ENCODE peak calls at places on chromosomes 11 and 22, in five cellular contexts. B is IMR-90, V is esophagus squamous epithelium, J is MM.1S, C is heart left ventricle. G is an unnamed sample.
A peak's percentile ranks its signal among the peaks of the same experiment; 100 is the strongest.

GRCh38 chr22:40855104-40855959 is 1.1 kb downstream of the ST13 start:
- DNase-seq in B (no peak), C (no peak), V (no peak), J (no peak), G (peak; percentile 7)

GRCh38 chr22:19430890-19431541 is 517 bp downstream of the HIRA start:
- DNase-seq in J (peak; percentile 47), C (peak; percentile 51), B (peak; percentile 19), V (no peak), G (peak; percentile 60)

GRCh38 chr11:116364357-116364756 is 408.4 kb downstream of the BUD13 start:
- DNase-seq in V (no peak), J (peak; percentile 14), B (no peak), C (no peak), G (no peak)

GRCh38 chr22:38352436-38352835 is 35.2 kb upstream of the CSNK1E start:
- DNase-seq in B (no peak), J (no peak), C (no peak), V (no peak), G (no peak)

GRCh38 chr11:57480409-57481137 is 20.2 kb downstream of the RTN4RL2 start:
- DNase-seq in V (no peak), J (peak; percentile 71), C (peak; percentile 62), B (peak; percentile 25), G (no peak)

GRCh38 chr11:12216100-12216499 is 105.7 kb downstream of the MICAL2 start:
- DNase-seq in V (no peak), B (no peak), C (no peak), J (no peak), G (no peak)

GRCh38 chr11:92099183-92099582 is 125.4 kb upstream of the FAT3 start:
- DNase-seq in B (no peak), C (no peak), V (no peak), J (no peak), G (no peak)

GRCh38 chr22:27715078-27715477 is 86.5 kb downstream of the MN1 start:
- DNase-seq in J (no peak), V (no peak), B (no peak), C (peak; percentile 39), G (no peak)

GRCh38 chr22:24894220-24894975 is 52.1 kb downstream of the LHFPL7 start:
- DNase-seq in V (no peak), J (peak; percentile 83), C (peak; percentile 88), B (peak; percentile 68), G (no peak)
- H3K4me3 ChIP-seq in V (no peak overlapping the region), J (no peak overlapping the region), C (peak overlapping the region; percentile 23), B (no peak overlapping the region), G (no peak overlapping the region)

GRCh38 chr22:49268924-49269323 is 558.7 kb downstream of the BRD1 start:
- DNase-seq in C (no peak), J (no peak), V (no peak), B (no peak), G (no peak)

GRCh38 chr22:49270595-49271368 is 556.9 kb downstream of the BRD1 start:
- DNase-seq in B (no peak), J (no peak), V (no peak), C (no peak), G (no peak)

GRCh38 chr22:49269928-49270327 is 557.7 kb downstream of the BRD1 start:
- DNase-seq in C (no peak), J (no peak), B (no peak), V (no peak), G (no peak)

GRCh38 chr22:49267996-49268395 is 559.7 kb downstream of the BRD1 start:
- DNase-seq in C (no peak), V (no peak), B (no peak), J (no peak), G (no peak)

DNA sequence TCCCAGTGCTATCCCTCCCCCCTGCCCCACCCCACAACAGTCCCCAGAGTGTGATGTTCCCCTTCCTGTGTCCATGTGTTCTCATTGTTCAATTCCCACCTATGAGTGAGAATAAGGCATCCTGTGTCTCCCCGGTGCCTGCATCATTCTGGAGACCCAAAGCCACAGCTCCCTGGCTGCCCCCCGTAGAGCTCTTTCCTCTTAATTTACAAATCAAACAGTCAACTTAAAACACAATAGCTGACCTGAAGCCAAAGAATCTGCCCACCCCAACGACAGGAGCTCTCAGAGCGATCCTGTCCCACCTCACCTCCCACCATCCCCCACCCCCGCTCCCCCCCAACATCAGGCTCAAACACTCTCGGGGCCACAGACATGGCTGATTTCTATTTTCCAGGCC is 558.3 kb downstream of the BRD1 start:
- DNase-seq in B (no peak), J (no peak), C (no peak), V (no peak), G (no peak)
- H3K27me3 ChIP-seq in B (no peaks in the 10 kb centered on the region), J (peaks cover 31% of the 10 kb centered on the region), C (peaks cover 16% of the 10 kb centered on the region), V (no peaks in the 10 kb centered on the region), G (no peaks in the 10 kb centered on the region)

GRCh38 chr11:74492974-74493815 is at the start of gene LIPT2:
- DNase-seq in B (peak; percentile 95), J (peak; percentile 99), V (peak; percentile 92), C (peak; percentile 98), G (peak; percentile 100)

GRCh38 chr11:74492084-74492483 is 1.4 kb downstream of the LIPT2 start:
- DNase-seq in C (no peak), B (no peak), V (no peak), J (no peak), G (no peak)

GRCh38 chr11:74485868-74486267 is 7.7 kb downstream of the LIPT2 start:
- DNase-seq in B (no peak), V (no peak), C (no peak), J (no peak), G (no peak)

GRCh38 chr11:74490945-74491344 is 2.6 kb downstream of the LIPT2 start:
- DNase-seq in V (no peak), J (no peak), B (no peak), C (no peak), G (no peak)

GRCh38 chr11:74487875-74488274 is 5.6 kb downstream of the LIPT2 start:
- DNase-seq in B (no peak), J (no peak), C (no peak), V (no peak), G (no peak)
- TF ChIP-seq CTCF in B (peak; percentile 14), J (no peak), C (no peak), V (no peak), G (peak; percentile 40)

GRCh38 chr11:105000797-105001196 is 22.2 kb downstream of the CASP5 start:
- DNase-seq in B (no peak), J (peak; percentile 61), V (no peak), C (no peak), G (no peak)

GRCh38 chr11:105007463-105007862 is 15.5 kb downstream of the CASP5 start:
- DNase-seq in J (no peak), C (no peak), V (no peak), B (no peak), G (no peak)

GRCh38 chr11:105003151-105003550 is 19.8 kb downstream of the CASP5 start:
- DNase-seq in B (no peak), J (no peak), V (no peak), C (no peak), G (no peak)

GRCh38 chr11:105004021-105004420 is 18.9 kb downstream of the CASP5 start:
- DNase-seq in V (no peak), C (no peak), B (no peak), J (no peak), G (no peak)

DNA sequence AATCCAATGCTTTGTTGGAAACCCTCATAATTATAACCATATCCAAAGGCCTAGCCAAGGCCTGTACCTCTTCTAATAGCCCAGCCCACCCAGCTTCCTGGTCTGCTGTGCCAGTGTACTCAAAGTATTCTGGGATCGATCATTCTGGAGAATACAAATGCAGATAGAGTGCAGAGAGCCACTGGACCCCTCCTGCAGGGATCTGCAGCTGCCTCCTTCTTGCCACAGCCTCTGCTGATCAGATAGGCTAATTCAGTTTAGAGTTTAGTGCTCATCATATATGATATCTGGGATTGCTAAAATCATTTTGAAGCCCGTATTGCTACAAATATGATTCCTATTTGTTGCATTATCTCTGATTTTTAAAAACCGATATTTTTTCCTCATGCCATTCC is 17.5 kb downstream of the CASP5 start:
- DNase-seq in V (no peak), B (no peak), J (no peak), C (no peak), G (no peak)
- H3K4me3 ChIP-seq in V (no peak overlapping the region), B (no peak overlapping the region), J (no peak overlapping the region), C (no peak overlapping the region), G (no peak overlapping the region)

DNA sequence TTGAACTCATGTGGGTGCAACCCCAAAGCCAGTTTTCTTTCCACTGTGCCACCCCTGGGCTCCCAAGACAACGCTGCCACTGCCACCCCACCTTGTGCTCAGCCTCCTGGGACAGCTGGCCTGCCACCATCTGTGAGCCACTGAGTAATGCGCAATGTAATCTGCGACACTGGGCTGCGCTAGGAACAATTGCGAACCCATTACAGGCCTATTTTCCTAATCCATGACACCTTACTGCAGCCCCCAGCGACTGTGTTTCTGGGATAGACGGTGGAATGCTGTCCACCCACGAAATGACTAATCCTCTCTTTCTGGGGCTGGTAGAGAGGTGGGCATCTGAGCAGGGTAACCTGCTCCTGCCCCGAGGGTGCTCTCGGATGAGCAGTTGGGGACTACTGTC is 22.2 kb downstream of the FLRT1 start:
- DNase-seq in C (no peak), J (no peak), V (no peak), B (no peak), G (no peak)
- H3K27me3 ChIP-seq in C (no peaks in the 10 kb centered on the region), J (no peaks in the 10 kb centered on the region), V (no peaks in the 10 kb centered on the region), B (peaks cover 4% of the 10 kb centered on the region), G (peaks cover 2% of the 10 kb centered on the region)

G was measured in GM06990.